ENCODE peak calls at places on chromosomes 3 and 15, in eight cellular contexts. K is A549, W is GM23338, E is SK-N-SH, O is HCT116, Y is K562, C is GM12878, A is Panc1. H is an unnamed sample.

GRCh38 chr3:149646181-149646766 is 11.6 kb downstream of the WWTR1 start:
- DNase-seq in K (peak), W (no peak), E (no peak), O (peak), Y (peak), C (no peak), A (no peak), H (no peak)

GRCh38 chr3:162738778-162739177 is 1242.2 kb downstream of the OTOL1 start:
- DNase-seq in K (no peak), W (no peak), E (no peak), O (no peak), Y (no peak), C (no peak), A (no peak), H (no peak)

GRCh38 chr3:128619146-128619890 is 31.3 kb downstream of the RPN1 start:
- DNase-seq in K (no peak), W (no peak), E (no peak), O (no peak), Y (no peak), C (no peak), A (peak), H (peak)

GRCh38 chr3:139894638-139894989 is 40.4 kb upstream of the CLSTN2 start:
- DNase-seq in K (no peak), W (no peak), E (no peak), O (no peak), Y (no peak), C (no peak), A (no peak), H (no peak)

GRCh38 chr3:73727117-73727802 is 102.5 kb upstream of the PDZRN3 start:
- DNase-seq in K (no peak), W (peak), E (no peak), O (no peak), Y (no peak), C (no peak), A (no peak), H (no peak)

GRCh38 chr3:146449584-146449983 is 19.8 kb downstream of the PLSCR2 start:
- DNase-seq in K (no peak), W (no peak), E (no peak), O (no peak), Y (no peak), C (no peak), A (no peak), H (no peak)

GRCh38 chr3:14857506-14857905 is 38.7 kb downstream of the FGD5 start:
- DNase-seq in K (no peak), W (peak), E (peak), O (no peak), Y (no peak), C (no peak), A (no peak), H (no peak)

GRCh38 chr3:80771085-80771484 is 990.4 kb downstream of the GBE1 start:
- DNase-seq in K (no peak), W (no peak), E (peak), O (no peak), Y (peak), C (peak), A (no peak), H (no peak)

GRCh38 chr15:56758770-56759449 is 25.6 kb upstream of the ZNF280D start:
- DNase-seq in K (no peak), W (no peak), E (no peak), O (no peak), Y (peak), C (no peak), A (no peak), H (no peak)

GRCh38 chr3:89527736-89528335 is 420.4 kb downstream of the EPHA3 start:
- DNase-seq in K (no peak), W (peak), E (no peak), O (no peak), Y (no peak), C (no peak), A (no peak), H (no peak)

GRCh38 chr3:152097120-152097519 is 171.6 kb upstream of the MBNL1 start:
- DNase-seq in K (no peak), W (no peak), E (no peak), O (no peak), Y (no peak), C (no peak), A (no peak), H (no peak)

GRCh38 chr3:63961891-63962290 is 49.7 kb upstream of the SCAANT1 start:
- DNase-seq in K (peak), W (peak), E (peak), O (peak), Y (peak), C (no peak), A (peak), H (peak)

GRCh38 chr3:11826628-11827265 is 19.9 kb downstream of the TAMM41 start:
- DNase-seq in K (no peak), W (no peak), E (no peak), O (no peak), Y (no peak), C (no peak), A (no peak), H (no peak)

GRCh38 chr3:127172670-127173515 is 20.0 kb upstream of the PRR23E start:
- DNase-seq in K (no peak), W (peak), E (peak), O (no peak), Y (no peak), C (no peak), A (no peak), H (no peak)

GRCh38 chr3:71784914-71785593 is at the start of gene PROK2:
- DNase-seq in K (no peak), W (peak), E (peak), O (no peak), Y (no peak), C (no peak), A (no peak), H (no peak)

GRCh38 chr3:114411811-114412803 is 118.3 kb downstream of the TIGIT start:
- DNase-seq in K (peak), W (no peak), E (no peak), O (peak), Y (no peak), C (no peak), A (no peak), H (no peak)

GRCh38 chr15:77024273-77025065 is 29.5 kb downstream of the PSTPIP1 start:
- DNase-seq in K (peak), W (peak), E (peak), O (no peak), Y (peak), C (no peak), A (peak), H (peak)

GRCh38 chr3:177781686-177782161 is 584.4 kb upstream of the TBL1XR1 start:
- DNase-seq in K (no peak), W (no peak), E (no peak), O (no peak), Y (no peak), C (no peak), A (no peak), H (peak)

GRCh38 chr3:24288538-24289236 is 206.0 kb downstream of the THRB start:
- DNase-seq in K (no peak), W (no peak), E (no peak), O (no peak), Y (no peak), C (no peak), A (no peak), H (no peak)

GRCh38 chr3:194485471-194485875 is 1.3 kb downstream of the ATP13A3 start:
- DNase-seq in K (no peak), W (no peak), E (no peak), O (no peak), Y (no peak), C (no peak), A (no peak), H (no peak)

GRCh38 chr3:46861996-46862688 is 1.1 kb downstream of the MYL3 start:
- DNase-seq in K (no peak), W (no peak), E (no peak), O (no peak), Y (no peak), C (no peak), A (no peak), H (no peak)

GRCh38 chr3:127714866-127715265 is 42.1 kb downstream of the ABTB1 start:
- DNase-seq in K (no peak), W (no peak), E (no peak), O (no peak), Y (no peak), C (no peak), A (no peak), H (no peak)

GRCh38 chr15:78880242-78880533 is 7.5 kb downstream of the MORF4L1 start:
- DNase-seq in K (no peak), W (no peak), E (no peak), O (no peak), Y (no peak), C (no peak), A (no peak), H (no peak)

GRCh38 chr3:88032245-88032644 is 26.6 kb downstream of the CGGBP1 start:
- DNase-seq in K (no peak), W (no peak), E (no peak), O (no peak), Y (no peak), C (no peak), A (no peak), H (no peak)

GRCh38 chr3:71694358-71694999 is 30.7 kb downstream of the EIF4E3 start:
- DNase-seq in K (no peak), W (no peak), E (no peak), O (no peak), Y (no peak), C (no peak), A (no peak), H (no peak)

GRCh38 chr15:50096158-50096821 is 22.7 kb downstream of the ATP8B4 start:
- DNase-seq in K (no peak), W (no peak), E (no peak), O (no peak), Y (no peak), C (no peak), A (no peak), H (no peak)

GRCh38 chr15:40941528-40942336 is 11.5 kb upstream of the CHAC1 start:
- DNase-seq in K (peak), W (peak), E (peak), O (no peak), Y (peak), C (no peak), A (no peak), H (peak)

GRCh38 chr3:141105828-141106628 is 54.9 kb downstream of the SPSB4 start:
- DNase-seq in K (peak), W (peak), E (peak), O (peak), Y (peak), C (peak), A (peak), H (peak)

GRCh38 chr15:55708720-55709119 is 34.2 kb downstream of the PRTG start:
- DNase-seq in K (no peak), W (no peak), E (no peak), O (no peak), Y (no peak), C (no peak), A (no peak), H (no peak)

GRCh38 chr3:187922704-187923393 is 177.6 kb upstream of the BCL6 start:
- DNase-seq in K (no peak), W (no peak), E (no peak), O (no peak), Y (no peak), C (no peak), A (no peak), H (no peak)

GRCh38 chr3:122582390-122582789 is 4.9 kb downstream of the PARP15 start:
- DNase-seq in K (no peak), W (no peak), E (no peak), O (no peak), Y (no peak), C (no peak), A (no peak), H (no peak)

GRCh38 chr3:165753560-165753959 is 83.7 kb downstream of the BCHE start:
- DNase-seq in K (no peak), W (no peak), E (no peak), O (no peak), Y (no peak), C (no peak), A (no peak), H (no peak)

GRCh38 chr15:64901914-64902313 is 9.8 kb upstream of the ANKDD1A start:
- DNase-seq in K (no peak), W (no peak), E (no peak), O (no peak), Y (no peak), C (no peak), A (no peak), H (no peak)

GRCh38 chr3:23948761-23949160 is 3.7 kb downstream of the NR1D2 start:
- DNase-seq in K (no peak), W (no peak), E (no peak), O (no peak), Y (no peak), C (no peak), A (no peak), H (no peak)

GRCh38 chr15:77659350-77660321 is 26.9 kb upstream of the LINGO1 start:
- DNase-seq in K (peak), W (peak), E (peak), O (peak), Y (peak), C (no peak), A (no peak), H (peak)

GRCh38 chr15:40915106-40915661 is 14.0 kb upstream of the DLL4 start:
- DNase-seq in K (no peak), W (no peak), E (no peak), O (no peak), Y (no peak), C (no peak), A (no peak), H (no peak)

GRCh38 chr15:100725121-100726069 is 123.0 kb downstream of the ASB7 start:
- DNase-seq in K (no peak), W (no peak), E (peak), O (no peak), Y (no peak), C (no peak), A (no peak), H (no peak)

GRCh38 chr15:32774022-32774421 is 56.2 kb downstream of the GREM1 start:
- DNase-seq in K (peak), W (no peak), E (no peak), O (no peak), Y (no peak), C (no peak), A (peak), H (no peak)
- TF ChIP-seq REST in K (no peak), W (no peak), E (no peak), O (no peak), Y (no peak), C (no peak), A (no peak), H (no peak)

DNA sequence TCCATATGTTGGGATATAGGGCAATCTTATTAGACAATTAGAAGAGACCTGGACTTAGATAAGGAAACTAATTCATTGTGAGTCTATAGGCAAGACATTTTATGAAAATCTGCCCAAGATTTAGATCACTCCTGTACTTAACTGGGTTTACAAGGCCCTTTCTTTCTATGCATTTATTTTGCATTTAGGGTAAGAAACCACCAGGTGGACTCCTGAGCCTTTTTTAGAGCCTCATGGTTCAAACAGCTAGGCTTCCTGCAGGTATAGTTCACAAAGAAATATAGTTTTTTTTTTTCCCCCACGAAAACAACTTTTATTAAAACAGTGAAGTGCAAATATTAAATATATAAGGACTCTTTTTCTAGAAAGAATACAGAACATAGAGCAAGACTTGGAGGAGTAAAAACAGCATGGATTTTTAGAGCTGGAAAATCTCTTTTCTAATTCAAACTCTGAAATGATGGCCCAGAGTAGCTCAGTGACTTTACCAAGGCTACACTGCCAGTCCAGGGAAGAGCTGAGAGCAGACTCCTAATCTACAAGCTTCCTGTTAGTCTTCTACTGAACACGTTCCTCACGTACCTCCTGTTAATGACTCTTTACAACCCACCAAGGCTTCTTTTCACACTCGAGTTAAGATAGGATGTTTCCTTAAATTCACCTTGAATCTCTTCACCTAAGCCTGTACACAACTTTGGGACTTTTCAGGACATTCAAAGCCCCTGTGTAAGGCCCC is 401.0 kb upstream of the ATP11B start:
- DNase-seq in K (no peak), W (peak), E (no peak), O (no peak), Y (peak), C (no peak), A (no peak), H (no peak)
- TF ChIP-seq CTCF in K (no peak), W (peak), E (no peak), O (no peak), Y (no peak), C (no peak), A (no peak), H (no peak)

DNA sequence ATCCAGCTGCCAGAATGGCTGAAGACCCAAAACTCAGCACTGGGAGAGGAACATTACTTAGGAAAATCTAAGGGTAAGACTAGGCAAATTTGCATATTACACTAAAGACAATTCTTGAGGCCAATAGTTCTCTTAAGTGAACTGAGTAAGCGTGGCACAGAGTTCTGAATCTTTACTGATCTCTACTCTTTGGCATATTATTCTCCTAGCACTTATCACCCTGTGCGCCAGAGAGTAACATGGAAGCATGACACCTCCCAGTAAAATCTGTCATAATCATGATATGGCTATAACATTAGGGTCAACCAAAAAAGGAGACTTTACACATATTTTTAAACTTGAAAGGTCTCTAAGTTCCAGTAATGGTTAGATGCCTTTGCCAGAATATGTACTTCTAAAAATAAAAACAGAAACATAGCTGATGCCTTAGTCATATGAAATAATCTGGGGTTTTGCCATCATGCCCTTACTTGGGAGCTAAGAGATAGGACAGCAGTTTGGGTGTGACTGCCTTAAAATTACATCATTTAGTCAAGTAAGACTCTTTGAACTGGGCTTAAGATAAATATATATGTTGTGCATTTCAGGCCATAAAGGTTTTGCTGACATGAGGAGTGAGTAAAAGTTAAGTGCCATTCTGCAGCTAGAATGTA is 290.6 kb downstream of the PLCL2 start:
- DNase-seq in K (no peak), W (no peak), E (no peak), O (no peak), Y (no peak), C (no peak), A (no peak), H (no peak)
- H3K4me3 ChIP-seq in K (no peak), W (no peak), E (no peak), O (no peak), Y (no peak), C (no peak), A (no peak), H (no peak)

GRCh38 chr15:82916161-82916952 is 36.2 kb downstream of the HOMER2 start:
- DNase-seq in K (no peak), W (no peak), E (no peak), O (no peak), Y (no peak), C (no peak), A (no peak), H (no peak)
- TF ChIP-seq REST in K (no peak), W (no peak), E (no peak), O (no peak), Y (no peak), C (no peak), A (no peak), H (no peak)

GRCh38 chr3:130276203-130276803 is 69.2 kb upstream of the COL6A5 start:
- DNase-seq in K (peak), W (peak), E (peak), O (peak), Y (peak), C (no peak), A (peak), H (peak)
- TF ChIP-seq CTCF in K (peak), W (peak), E (peak), O (peak), Y (peak), C (peak), A (peak), H (peak)

GRCh38 chr15:42576776-42577175 is 1.4 kb downstream of the STARD9 start:
- DNase-seq in K (no peak), W (no peak), E (peak), O (no peak), Y (no peak), C (no peak), A (no peak), H (no peak)
- H3K4me3 ChIP-seq in K (no peak), W (peak), E (no peak), O (no peak), Y (no peak), C (peak), A (peak), H (no peak)

GRCh38 chr3:52397676-52398399 is 47.1 kb downstream of the SEMA3G start:
- DNase-seq in K (no peak), W (no peak), E (no peak), O (no peak), Y (no peak), C (no peak), A (no peak), H (no peak)
- TF ChIP-seq REST in K (no peak), W (no peak), E (no peak), O (no peak), Y (no peak), C (no peak), A (no peak), H (no peak)